ENCODE peak calls at places on chromosomes 7 and 10, in nine cellular contexts. S, H, R, T, Y, G, E, X and V are unnamed samples.

GRCh38 chr7:151990567-151990966 is 34.3 kb downstream of the GALNTL5 start:
- DNase-seq in E (peak; percentile 4), X (no peak), H (no peak), T (no peak), R (no peak), G (no peak), Y (no peak), S (no peak), V (no peak)

GRCh38 chr7:14759785-14760184 is 142.8 kb downstream of the DGKB start:
- DNase-seq in E (no peak), R (no peak), H (no peak), G (no peak), X (no peak), Y (no peak), S (no peak), T (no peak), V (no peak)

GRCh38 chr7:73901231-73901822 is 40.4 kb downstream of the TMEM270 start:
- DNase-seq in S (peak; percentile 48), H (no peak), Y (no peak), X (no peak), R (no peak), G (peak; percentile 13), T (no peak), E (no peak), V (no peak)

GRCh38 chr7:29556405-29557195 is 7.0 kb upstream of the PRR15 start:
- DNase-seq in S (no peak), R (no peak), E (no peak), G (no peak), Y (no peak), X (no peak), T (no peak), H (no peak), V (no peak)

GRCh38 chr7:131164025-131164899 is 163.4 kb upstream of the MKLN1 start:
- DNase-seq in H (no peak), E (peak; percentile 11), X (no peak), R (no peak), S (no peak), G (no peak), Y (no peak), T (no peak), V (no peak)

GRCh38 chr7:137967143-137968018 is 34.5 kb downstream of the CREB3L2 start:
- DNase-seq in Y (no peak), T (no peak), H (no peak), E (peak; percentile 66), R (no peak), S (peak; percentile 77), X (no peak), G (no peak), V (no peak)

GRCh38 chr7:158022601-158023000 is 565.0 kb downstream of the PTPRN2 start:
- DNase-seq in E (no peak), H (no peak), T (no peak), R (no peak), Y (peak; percentile 21), X (no peak), S (peak; percentile 26), G (no peak), V (no peak)

GRCh38 chr7:112286294-112287086 is 80.0 kb downstream of the ZNF277 start:
- DNase-seq in S (no peak), E (peak; percentile 26), X (no peak), Y (no peak), R (no peak), H (no peak), T (no peak), G (no peak), V (no peak)

GRCh38 chr10:46016190-46016589 is 14.2 kb downstream of the NCOA4 start:
- DNase-seq in X (no peak), E (no peak), H (no peak), T (no peak), S (no peak), G (no peak), Y (no peak), R (no peak), V (no peak)

GRCh38 chr10:46017733-46018132 is 12.7 kb downstream of the NCOA4 start:
- DNase-seq in X (no peak), H (no peak), Y (no peak), R (no peak), T (no peak), E (peak; percentile 54), S (no peak), G (no peak), V (no peak)

GRCh38 chr10:46014683-46015405 is 15.6 kb downstream of the NCOA4 start:
- DNase-seq in R (no peak), X (no peak), H (no peak), S (no peak), G (no peak), E (no peak), T (no peak), Y (no peak), V (no peak)

GRCh38 chr10:46018453-46019169 is 11.8 kb downstream of the NCOA4 start:
- DNase-seq in H (no peak), G (no peak), S (no peak), X (no peak), E (peak; percentile 86), T (no peak), R (no peak), Y (no peak), V (no peak)

GRCh38 chr10:46016811-46017210 is 13.6 kb downstream of the NCOA4 start:
- DNase-seq in X (no peak), E (no peak), S (no peak), R (no peak), H (no peak), Y (no peak), G (no peak), T (no peak), V (no peak)
- H3K36me3 ChIP-seq in X (peaks cover 10% of the 10 kb centered on the region), E (peaks cover 22% of the 10 kb centered on the region), S (peaks cover 74% of the 10 kb centered on the region), R (peaks cover 22% of the 10 kb centered on the region), H (no peaks in the 10 kb centered on the region), Y (peaks cover 53% of the 10 kb centered on the region), G (peaks cover 37% of the 10 kb centered on the region), T (peaks cover 25% of the 10 kb centered on the region), V (peaks cover 12% of the 10 kb centered on the region)

GRCh38 chr7:25949672-25950487 is 202.1 kb upstream of the NFE2L3 start:
- DNase-seq in E (no peak), H (no peak), R (peak; percentile 62), Y (peak; percentile 70), G (peak; percentile 29), X (no peak), S (peak; percentile 83), T (no peak), V (no peak)

GRCh38 chr7:25953859-25954258 is 198.1 kb upstream of the NFE2L3 start:
- DNase-seq in T (no peak), X (no peak), E (no peak), Y (no peak), S (no peak), R (no peak), H (no peak), G (no peak), V (no peak)

GRCh38 chr7:25952277-25953057 is 199.5 kb upstream of the NFE2L3 start:
- DNase-seq in X (no peak), R (no peak), H (no peak), T (no peak), Y (no peak), E (no peak), G (no peak), S (peak; percentile 62), V (no peak)

GRCh38 chr7:25950488-25951413 is 201.2 kb upstream of the NFE2L3 start:
- DNase-seq in E (peak; percentile 28), T (peak; percentile 88), X (peak; percentile 68), G (peak; percentile 91), S (peak; percentile 99), H (peak; percentile 93), Y (peak; percentile 97), R (peak; percentile 97), V (no peak)

DNA sequence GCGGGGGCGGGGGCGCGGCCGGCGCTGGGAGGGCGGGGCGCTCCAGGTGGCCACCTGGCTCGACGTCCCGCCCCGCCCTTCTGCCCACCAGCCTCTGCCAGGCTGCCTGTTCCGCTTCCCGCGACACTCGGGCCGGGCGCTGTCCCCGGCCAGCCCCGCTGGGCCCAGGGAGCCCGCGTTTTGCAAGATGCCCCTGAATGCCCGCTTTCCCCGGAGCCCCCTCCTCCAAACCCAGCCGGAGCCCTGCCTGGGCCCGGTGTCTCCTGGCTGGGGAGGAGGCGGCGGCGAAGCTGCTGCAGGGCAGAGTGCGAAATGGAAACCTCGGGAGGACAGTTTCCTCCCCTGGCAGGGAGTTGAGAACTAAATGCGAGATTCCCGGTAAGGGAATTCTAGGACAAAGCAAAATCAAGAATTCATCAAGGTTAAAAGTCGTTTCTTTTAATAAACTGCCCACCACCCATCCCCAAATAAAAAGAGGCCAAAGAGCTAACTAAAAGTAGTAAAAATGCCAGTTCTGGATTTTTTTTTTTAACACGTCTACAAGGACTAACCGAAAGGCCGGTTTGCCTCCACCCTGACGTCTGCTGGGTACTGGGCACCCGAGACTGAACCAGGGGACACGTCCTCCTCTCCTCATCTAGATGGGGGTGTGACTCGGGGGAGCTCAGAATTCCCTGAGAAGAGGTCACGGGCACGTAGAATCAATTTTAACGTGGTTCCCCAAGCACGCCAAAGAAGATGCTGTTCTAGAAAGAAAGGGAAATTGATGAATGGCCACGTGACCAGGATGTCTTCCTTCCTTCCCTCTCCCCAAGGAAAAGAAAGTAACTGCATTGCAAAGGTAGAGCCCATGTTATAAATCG is 200.4 kb upstream of the NFE2L3 start:
- DNase-seq in X (no peak), R (peak; percentile 46), S (peak; percentile 62), E (no peak), Y (no peak), G (no peak), H (peak; percentile 19), T (no peak), V (no peak)
- H3K4me3 ChIP-seq in X (peak overlapping the region; percentile 55), R (peak overlapping the region; percentile 57), S (peak overlapping the region; percentile 79), E (peak overlapping the region; percentile 40), Y (peak overlapping the region; percentile 71), G (peak overlapping the region; percentile 53), H (peak overlapping the region; percentile 60), T (peak overlapping the region; percentile 14), V (peak overlapping the region; percentile 77)

GRCh38 chr10:72273410-72274212 is at the start of gene DDIT4:
- DNase-seq in R (peak; percentile 99), E (peak; percentile 99), S (peak; percentile 99), T (peak; percentile 100), G (peak; percentile 100), H (peak; percentile 99), X (peak; percentile 96), Y (peak; percentile 100), V (peak; percentile 40)

GRCh38 chr10:72275351-72276012 is 1.8 kb downstream of the DDIT4 start:
- DNase-seq in T (peak; percentile 33), G (no peak), E (no peak), H (no peak), S (no peak), X (no peak), Y (no peak), R (peak; percentile 68), V (no peak)

GRCh38 chr10:72276013-72276387 is 2.3 kb downstream of the DDIT4 start:
- DNase-seq in X (no peak), Y (no peak), E (no peak), T (no peak), S (no peak), G (no peak), R (peak; percentile 75), H (no peak), V (no peak)

GRCh38 chr10:72274213-72274729 is 547 bp downstream of the DDIT4 start:
- DNase-seq in R (no peak), T (peak; percentile 51), G (peak; percentile 50), E (no peak), S (no peak), Y (peak; percentile 74), X (no peak), H (no peak), V (no peak)

GRCh38 chr10:72274730-72275350 is 1.1 kb downstream of the DDIT4 start:
- DNase-seq in H (peak; percentile 70), S (peak; percentile 92), G (peak; percentile 84), Y (peak; percentile 87), E (peak; percentile 79), T (peak; percentile 78), R (peak; percentile 87), X (no peak), V (no peak)
- H3K27ac ChIP-seq in H (peak overlapping the region; percentile 92), S (peak overlapping the region; percentile 42), G (peak overlapping the region; percentile 100), Y (peak overlapping the region; percentile 94), E (peak overlapping the region; percentile 59), T (peak overlapping the region; percentile 99), R (peak overlapping the region; percentile 97), X (peak overlapping the region; percentile 96), V (no peak overlapping the region)

GRCh38 chr7:4787947-4788626 is 12.7 kb downstream of the AP5Z1 start:
- DNase-seq in Y (no peak), T (no peak), S (no peak), H (no peak), E (no peak), R (no peak), X (no peak), G (no peak), V (no peak)
- H3K36me3 ChIP-seq in Y (peaks cover 79% of the 10 kb centered on the region), T (peaks cover 57% of the 10 kb centered on the region), S (peaks cover 42% of the 10 kb centered on the region), H (no peaks in the 10 kb centered on the region), E (peaks cover 12% of the 10 kb centered on the region), R (peaks cover 8% of the 10 kb centered on the region), X (peaks cover 63% of the 10 kb centered on the region), G (peaks cover 88% of the 10 kb centered on the region), V (peaks cover 9% of the 10 kb centered on the region)